ENCODE peak calls at places on chromosomes 3 and 15, in five cellular contexts. One of them, this sample, is unnamed.
A peak's percentile ranks its signal among the peaks of the same experiment; 100 is the strongest.

GRCh38 chr3:23712095-23712494 is 93.7 kb upstream of the UBE2E1 start:
- DNase-seq in ovary: no peak
- DNase-seq in right atrium auricular region: no peak
- DNase-seq in CD8-positive, alpha-beta T cell: no peak
- DNase-seq in heart left ventricle: no peak
- DNase-seq in this sample: no peak

GRCh38 chr15:48363474-48363873 is 32.2 kb downstream of the DUT start:
- DNase-seq in ovary: no peak
- DNase-seq in right atrium auricular region: no peak
- DNase-seq in CD8-positive, alpha-beta T cell: no peak
- DNase-seq in heart left ventricle: no peak
- DNase-seq in this sample: no peak

GRCh38 chr3:17752441-17752840 is 10.0 kb upstream of the TBC1D5 start:
- DNase-seq in ovary: no peak
- DNase-seq in right atrium auricular region: no peak
- DNase-seq in CD8-positive, alpha-beta T cell: no peak
- DNase-seq in heart left ventricle: no peak
- DNase-seq in this sample: no peak

GRCh38 chr3:114179575-114179974 is 723 bp upstream of the DRD3 start:
- DNase-seq in ovary: no peak
- DNase-seq in right atrium auricular region: no peak
- DNase-seq in CD8-positive, alpha-beta T cell: no peak
- DNase-seq in heart left ventricle: no peak
- DNase-seq in this sample: no peak

GRCh38 chr3:71601811-71602210 is 18.3 kb upstream of the FOXP1 start:
- DNase-seq in ovary: no peak
- DNase-seq in right atrium auricular region: no peak
- DNase-seq in CD8-positive, alpha-beta T cell: no peak
- DNase-seq in heart left ventricle: no peak
- DNase-seq in this sample: no peak

GRCh38 chr3:19229086-19229485 is 80.8 kb downstream of the KCNH8 start:
- DNase-seq in ovary: no peak
- DNase-seq in right atrium auricular region: no peak
- DNase-seq in CD8-positive, alpha-beta T cell: no peak
- DNase-seq in heart left ventricle: no peak
- DNase-seq in this sample: no peak

GRCh38 chr3:172514678-172515077 is 8.6 kb downstream of the TNFSF10 start:
- DNase-seq in ovary: no peak
- DNase-seq in right atrium auricular region: no peak
- DNase-seq in CD8-positive, alpha-beta T cell: no peak
- DNase-seq in heart left ventricle: no peak
- DNase-seq in this sample: no peak

GRCh38 chr3:114128826-114129225 is 50.0 kb downstream of the DRD3 start:
- DNase-seq in ovary: no peak
- DNase-seq in right atrium auricular region: no peak
- DNase-seq in CD8-positive, alpha-beta T cell: no peak
- DNase-seq in heart left ventricle: no peak
- DNase-seq in this sample: no peak

GRCh38 chr3:191484461-191484860 is 23.5 kb downstream of the PYDC2 start:
- DNase-seq in ovary: no peak
- DNase-seq in right atrium auricular region: no peak
- DNase-seq in CD8-positive, alpha-beta T cell: no peak
- DNase-seq in heart left ventricle: no peak
- DNase-seq in this sample: peak; percentile 37

GRCh38 chr3:123610331-123610730 is 25.5 kb upstream of the HACD2 start:
- DNase-seq in ovary: no peak
- DNase-seq in right atrium auricular region: no peak
- DNase-seq in CD8-positive, alpha-beta T cell: no peak
- DNase-seq in heart left ventricle: no peak
- DNase-seq in this sample: no peak

GRCh38 chr3:37693791-37694194 is 167.9 kb upstream of the CTDSPL start:
- DNase-seq in ovary: no peak
- DNase-seq in right atrium auricular region: peak; percentile 9
- DNase-seq in CD8-positive, alpha-beta T cell: no peak
- DNase-seq in heart left ventricle: no peak
- DNase-seq in this sample: no peak

GRCh38 chr15:48413304-48413703 is 82.1 kb downstream of the DUT start:
- DNase-seq in ovary: no peak
- DNase-seq in right atrium auricular region: no peak
- DNase-seq in CD8-positive, alpha-beta T cell: no peak
- DNase-seq in heart left ventricle: no peak
- DNase-seq in this sample: no peak

GRCh38 chr15:50358805-50359204 is 3.8 kb upstream of the GABPB1 start:
- DNase-seq in ovary: no peak
- DNase-seq in right atrium auricular region: no peak
- DNase-seq in CD8-positive, alpha-beta T cell: peak; percentile 32
- DNase-seq in heart left ventricle: no peak
- DNase-seq in this sample: peak; percentile 89

GRCh38 chr15:87959080-87959479 is 297.5 kb downstream of the NTRK3 start:
- DNase-seq in ovary: no peak
- DNase-seq in right atrium auricular region: no peak
- DNase-seq in CD8-positive, alpha-beta T cell: no peak
- DNase-seq in heart left ventricle: no peak
- DNase-seq in this sample: no peak

GRCh38 chr15:40928975-40929729 is at the start of gene DLL4:
- DNase-seq in ovary: peak; percentile 52
- DNase-seq in right atrium auricular region: peak; percentile 67
- DNase-seq in CD8-positive, alpha-beta T cell: peak; percentile 37
- DNase-seq in heart left ventricle: peak; percentile 88
- DNase-seq in this sample: peak; percentile 87

GRCh38 chr15:80694624-80695098 is 449 bp upstream of the ABHD17C start:
- DNase-seq in ovary: peak; percentile 21
- DNase-seq in right atrium auricular region: no peak
- DNase-seq in CD8-positive, alpha-beta T cell: peak; percentile 27
- DNase-seq in heart left ventricle: peak; percentile 8
- DNase-seq in this sample: peak; percentile 91

GRCh38 chr3:174986685-174987084 is 127.6 kb downstream of the NAALADL2 start:
- DNase-seq in ovary: no peak
- DNase-seq in right atrium auricular region: no peak
- DNase-seq in CD8-positive, alpha-beta T cell: no peak
- DNase-seq in heart left ventricle: no peak
- DNase-seq in this sample: peak; percentile 88

GRCh38 chr3:155425351-155425750 is 131.9 kb upstream of the STRIT1 start:
- DNase-seq in ovary: no peak
- DNase-seq in right atrium auricular region: no peak
- DNase-seq in CD8-positive, alpha-beta T cell: no peak
- DNase-seq in heart left ventricle: no peak
- DNase-seq in this sample: no peak

GRCh38 chr3:30294241-30294667 is 312.1 kb upstream of the TGFBR2 start:
- DNase-seq in ovary: no peak
- DNase-seq in right atrium auricular region: no peak
- DNase-seq in CD8-positive, alpha-beta T cell: no peak
- DNase-seq in heart left ventricle: no peak
- DNase-seq in this sample: no peak

GRCh38 chr3:123787133-123787532 is 97.0 kb downstream of the MYLK start:
- DNase-seq in ovary: no peak
- DNase-seq in right atrium auricular region: no peak
- DNase-seq in CD8-positive, alpha-beta T cell: no peak
- DNase-seq in heart left ventricle: no peak
- DNase-seq in this sample: peak; percentile 8

GRCh38 chr15:83305696-83306291 is 21.3 kb upstream of the BNC1 start:
- DNase-seq in ovary: no peak
- DNase-seq in right atrium auricular region: no peak
- DNase-seq in CD8-positive, alpha-beta T cell: no peak
- DNase-seq in heart left ventricle: no peak
- DNase-seq in this sample: peak; percentile 62

GRCh38 chr3:9340450-9341009 is 22.3 kb upstream of the THUMPD3 start:
- DNase-seq in ovary: no peak
- DNase-seq in right atrium auricular region: no peak
- DNase-seq in CD8-positive, alpha-beta T cell: no peak
- DNase-seq in heart left ventricle: no peak
- DNase-seq in this sample: no peak

GRCh38 chr3:104564045-104564643 is 802.6 kb upstream of the ALCAM start:
- DNase-seq in ovary: peak; percentile 62
- DNase-seq in right atrium auricular region: no peak
- DNase-seq in CD8-positive, alpha-beta T cell: peak; percentile 58
- DNase-seq in heart left ventricle: no peak
- DNase-seq in this sample: peak; percentile 42

GRCh38 chr15:95559875-95560394 is 770.6 kb upstream of the NR2F2 start:
- DNase-seq in ovary: no peak
- DNase-seq in right atrium auricular region: peak; percentile 64
- DNase-seq in CD8-positive, alpha-beta T cell: no peak
- DNase-seq in heart left ventricle: no peak
- DNase-seq in this sample: no peak

GRCh38 chr3:151228291-151229125 is 25.5 kb upstream of the GPR171 start:
- DNase-seq in ovary: no peak
- DNase-seq in right atrium auricular region: no peak
- DNase-seq in CD8-positive, alpha-beta T cell: no peak
- DNase-seq in heart left ventricle: peak; percentile 48
- DNase-seq in this sample: peak; percentile 35
- H3K27ac ChIP-seq in ovary: no peak overlapping the region
- H3K27ac ChIP-seq in right atrium auricular region: peak overlapping the region; percentile 42
- H3K27ac ChIP-seq in CD8-positive, alpha-beta T cell: no peak overlapping the region
- H3K27ac ChIP-seq in heart left ventricle: peak overlapping the region; percentile 82
- H3K27ac ChIP-seq in this sample: peak overlapping the region; percentile 73

DNA sequence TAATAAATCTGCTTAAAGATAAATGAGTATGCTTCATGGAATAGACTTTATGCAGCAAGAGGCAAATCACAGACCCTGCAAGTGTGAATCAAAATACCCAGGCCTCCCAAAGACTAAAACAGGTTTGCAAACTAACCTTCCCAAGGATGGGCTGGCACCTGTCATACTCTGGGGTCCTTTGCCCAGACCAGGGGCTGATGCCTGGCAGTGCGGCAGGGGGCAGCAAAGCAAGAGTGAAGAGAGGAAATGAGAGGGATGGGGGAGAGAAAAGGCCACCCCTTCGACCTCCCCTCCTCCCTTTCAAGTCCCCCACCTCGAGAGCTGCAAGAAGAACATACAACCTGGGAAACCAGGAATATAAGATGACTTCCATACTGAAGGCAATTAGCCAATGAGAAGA is 31.8 kb downstream of the XXYLT1 start:
- DNase-seq in ovary: no peak
- DNase-seq in right atrium auricular region: no peak
- DNase-seq in CD8-positive, alpha-beta T cell: no peak
- DNase-seq in heart left ventricle: no peak
- DNase-seq in this sample: no peak
- H3K27ac ChIP-seq in ovary: no peak overlapping the region
- H3K27ac ChIP-seq in right atrium auricular region: no peak overlapping the region
- H3K27ac ChIP-seq in CD8-positive, alpha-beta T cell: no peak overlapping the region
- H3K27ac ChIP-seq in heart left ventricle: peak overlapping the region; percentile 26
- H3K27ac ChIP-seq in this sample: no peak overlapping the region

DNA sequence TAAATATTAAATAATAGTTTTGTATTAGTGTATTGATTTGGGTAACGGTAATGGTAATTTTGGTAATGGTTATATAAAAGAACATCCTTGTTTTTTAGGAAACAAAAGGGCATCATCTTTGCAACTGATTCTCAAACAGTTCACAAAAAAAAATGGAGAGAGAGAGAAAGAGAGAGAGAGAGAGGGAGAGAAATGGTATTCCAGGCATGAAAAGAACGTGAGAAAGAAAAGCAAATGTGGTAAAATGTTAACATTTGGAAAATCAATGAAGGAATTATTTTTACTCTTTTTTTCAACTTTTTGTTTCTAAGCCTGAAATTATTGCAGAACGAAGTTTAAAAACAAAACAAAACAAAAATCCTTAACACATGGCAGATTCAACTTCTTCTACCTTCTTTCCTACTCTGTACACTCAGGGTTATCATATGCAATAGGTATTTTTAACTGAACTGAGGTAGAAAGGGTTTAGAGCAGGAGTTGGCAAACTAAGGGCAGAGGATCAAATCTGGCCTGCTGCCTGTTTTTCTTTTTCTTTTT is 2.2 kb upstream of the GLB1 start:
- DNase-seq in ovary: no peak
- DNase-seq in right atrium auricular region: no peak
- DNase-seq in CD8-positive, alpha-beta T cell: no peak
- DNase-seq in heart left ventricle: no peak
- DNase-seq in this sample: no peak
- H3K27ac ChIP-seq in ovary: no peak overlapping the region
- H3K27ac ChIP-seq in right atrium auricular region: no peak overlapping the region
- H3K27ac ChIP-seq in CD8-positive, alpha-beta T cell: no peak overlapping the region
- H3K27ac ChIP-seq in heart left ventricle: no peak overlapping the region
- H3K27ac ChIP-seq in this sample: no peak overlapping the region

GRCh38 chr3:142645236-142645793 is 49.1 kb downstream of the PLS1 start:
- DNase-seq in ovary: no peak
- DNase-seq in right atrium auricular region: no peak
- DNase-seq in CD8-positive, alpha-beta T cell: no peak
- DNase-seq in heart left ventricle: no peak
- DNase-seq in this sample: peak; percentile 13
- H3K27ac ChIP-seq in ovary: no peak overlapping the region
- H3K27ac ChIP-seq in right atrium auricular region: no peak overlapping the region
- H3K27ac ChIP-seq in CD8-positive, alpha-beta T cell: no peak overlapping the region
- H3K27ac ChIP-seq in heart left ventricle: no peak overlapping the region
- H3K27ac ChIP-seq in this sample: no peak overlapping the region

This sample was measured in osteoblast.